ENCODE peak calls at places on chromosomes 2 and 18, in nine cellular contexts. A, N, F, X, T, W, C, O and S are unnamed samples.

GRCh38 chr2:160405077-160405865 is 88.3 kb downstream of the RBMS1 start:
- DNase-seq in A (no peak), T (no peak), N (no peak), C (peak), X (no peak), W (no peak), F (no peak), O (peak), S (no peak)

GRCh38 chr2:201204655-201205515 is 21.9 kb downstream of the CASP10 start:
- DNase-seq in N (no peak), W (no peak), C (no peak), O (no peak), T (no peak), F (no peak), A (no peak), X (no peak), S (no peak)

GRCh38 chr18:10202947-10203346 is 251.5 kb upstream of the APCDD1 start:
- DNase-seq in N (no peak), X (no peak), F (no peak), A (no peak), C (no peak), O (no peak), W (no peak), T (no peak), S (no peak)

GRCh38 chr2:29010946-29011649 is 30.0 kb downstream of the TOGARAM2 start:
- DNase-seq in T (peak), O (peak), N (no peak), W (no peak), F (no peak), A (peak), X (peak), C (peak), S (no peak)

GRCh38 chr18:74679679-74680076 is 82.0 kb downstream of the ZNF407 start:
- DNase-seq in X (no peak), N (no peak), F (no peak), A (no peak), C (no peak), W (no peak), O (no peak), T (no peak), S (no peak)

GRCh38 chr2:126177479-126177878 is 478.5 kb upstream of the GYPC start:
- DNase-seq in C (no peak), F (no peak), O (no peak), W (no peak), X (no peak), A (no peak), N (no peak), T (no peak), S (no peak)

GRCh38 chr2:224004105-224004715 is 34.9 kb downstream of the SERPINE2 start:
- DNase-seq in O (peak), N (no peak), F (no peak), A (no peak), C (peak), T (no peak), X (no peak), W (no peak), S (no peak)

GRCh38 chr18:79323471-79323870 is 72.3 kb upstream of the NFATC1 start:
- DNase-seq in O (no peak), N (no peak), C (no peak), F (no peak), X (no peak), W (no peak), T (no peak), A (no peak), S (no peak)